ENCODE peak calls at places on chromosome 15, in five cellular contexts. J is left lung, Q is H9, A is A549, U is endodermal cell. K is an unnamed sample.

GRCh38 chr15:65393557-65393956 is 15.8 kb upstream of the IGDCC3 start:
- DNase-seq in J (no peak), A (no peak), Q (no peak), U (no peak), K (no peak)

GRCh38 chr15:65212097-65212496 is 824 bp upstream of the CILP start:
- DNase-seq in U (peak; percentile 87), J (no peak), A (peak; percentile 48), Q (peak; percentile 69), K (no peak)

GRCh38 chr15:63920504-63921178 is 86.9 kb upstream of the HERC1 start:
- DNase-seq in J (no peak), Q (no peak), U (no peak), A (no peak), K (peak; percentile 17)

GRCh38 chr15:84081391-84082168 is 154.0 kb upstream of the GOLGA6L4 start:
- DNase-seq in J (no peak), Q (no peak), U (no peak), A (no peak), K (no peak)

GRCh38 chr15:28167042-28167441 is 67.9 kb upstream of the OCA2 start:
- DNase-seq in U (no peak), J (no peak), A (no peak), Q (no peak), K (no peak)

GRCh38 chr15:22227961-22228762 is 147.8 kb downstream of the OR4M2 start:
- DNase-seq in U (no peak), Q (no peak), J (no peak), A (no peak), K (no peak)

GRCh38 chr15:70917955-70918354 is 25.3 kb downstream of the LRRC49 start:
- DNase-seq in A (no peak), J (no peak), Q (no peak), U (no peak), K (no peak)

GRCh38 chr15:64697911-64698369 is 77.4 kb downstream of the RBPMS2 start:
- DNase-seq in J (no peak), A (no peak), Q (no peak), U (no peak), K (peak; percentile 78)

GRCh38 chr15:56765252-56765651 is 31.9 kb upstream of the ZNF280D start:
- DNase-seq in J (no peak), U (no peak), A (no peak), Q (no peak), K (peak; percentile 2)

GRCh38 chr15:101499863-101500713 is 10.6 kb upstream of the PCSK6 start:
- DNase-seq in U (no peak), J (no peak), Q (no peak), A (no peak), K (no peak)

GRCh38 chr15:63539517-63539916 is 35.1 kb downstream of the USP3 start:
- DNase-seq in U (no peak), A (no peak), J (no peak), Q (no peak), K (no peak)

GRCh38 chr15:87567399-87567798 is 689.1 kb downstream of the NTRK3 start:
- DNase-seq in U (no peak), Q (no peak), A (no peak), J (no peak), K (no peak)

GRCh38 chr15:95875141-95875643 is 455.3 kb upstream of the NR2F2 start:
- DNase-seq in A (no peak), J (no peak), U (no peak), Q (no peak), K (peak; percentile 59)

GRCh38 chr15:82882250-82882928 is 70.1 kb downstream of the HOMER2 start:
- DNase-seq in U (no peak), Q (no peak), J (no peak), A (no peak), K (no peak)

GRCh38 chr15:43484455-43484854 is 8.5 kb downstream of the TP53BP1 start:
- DNase-seq in Q (no peak), J (no peak), A (no peak), U (no peak), K (no peak)

GRCh38 chr15:49151831-49152230 is 3.6 kb downstream of the COPS2 start:
- DNase-seq in J (no peak), U (no peak), Q (no peak), A (no peak), K (no peak)
- H3K4me1 ChIP-seq in J (peaks cover 70% of the 10 kb centered on the region), U (no peaks in the 10 kb centered on the region), Q (no peaks in the 10 kb centered on the region), A (peaks cover 18% of the 10 kb centered on the region), K (peaks cover 15% of the 10 kb centered on the region)

GRCh38 chr15:80996247-80996646 is 4.5 kb upstream of the TLNRD1 start:
- DNase-seq in Q (no peak), A (no peak), J (no peak), U (no peak), K (no peak)
- TF ChIP-seq CTCF in Q (peak; percentile 78), A (peak; percentile 28), J (peak; percentile 51), U (peak; percentile 84), K (peak; percentile 63)

DNA sequence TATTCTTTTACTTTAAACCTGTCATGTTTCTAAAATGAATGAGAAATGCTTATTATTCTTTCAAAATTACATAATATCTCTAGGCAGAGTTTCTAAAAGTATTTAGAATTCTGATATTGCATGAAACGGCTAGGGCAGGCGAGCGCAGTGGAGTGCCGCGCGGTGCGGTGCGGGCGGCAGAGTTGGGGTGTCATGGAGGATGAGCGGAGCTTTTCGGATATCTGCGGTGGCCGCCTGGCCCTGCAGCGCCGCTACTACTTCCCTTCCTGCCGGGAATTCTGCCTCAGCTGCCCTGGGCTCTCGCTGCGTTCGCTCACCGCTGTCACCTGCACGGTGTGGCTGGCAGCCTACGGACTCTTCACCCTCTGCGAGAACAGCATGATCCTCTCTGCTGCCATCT is 12.6 kb downstream of the BNIP2 start:
- DNase-seq in Q (no peak), U (no peak), J (peak; percentile 68), A (no peak), K (no peak)
- H3K27ac ChIP-seq in Q (no peak overlapping the region), U (no peak overlapping the region), J (no peak overlapping the region), A (no peak overlapping the region), K (no peak overlapping the region)

GRCh38 chr15:66783327-66784124 is 81.5 kb downstream of the SMAD6 start:
- DNase-seq in A (no peak), U (no peak), Q (no peak), J (no peak), K (no peak)
- H3K4me1 ChIP-seq in A (peaks cover 37% of the 10 kb centered on the region), U (no peaks in the 10 kb centered on the region), Q (no peaks in the 10 kb centered on the region), J (no peaks in the 10 kb centered on the region), K (peaks cover 3% of the 10 kb centered on the region)

DNA sequence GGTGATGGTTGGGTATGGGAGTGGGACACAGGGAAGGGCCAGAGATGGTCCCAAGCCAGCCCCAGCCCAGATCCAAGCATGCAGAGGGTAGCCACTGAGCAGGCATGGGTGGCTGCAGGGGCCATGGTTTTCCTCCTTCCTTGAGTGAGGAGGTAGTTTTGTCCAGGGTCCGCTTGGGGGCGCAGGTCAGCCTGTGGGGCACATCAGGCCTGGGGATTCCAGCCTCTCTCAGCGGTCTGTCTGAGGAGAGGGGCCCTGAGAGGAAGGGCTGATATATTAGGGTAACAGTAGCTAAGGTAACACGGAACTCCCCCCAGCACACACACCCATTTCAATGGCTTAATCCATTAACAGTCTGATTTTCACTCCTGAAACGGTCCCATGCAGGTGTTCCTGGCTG is 22.7 kb upstream of the LCTL start:
- DNase-seq in A (no peak), Q (peak; percentile 74), J (no peak), U (peak; percentile 87), K (no peak)
- TF ChIP-seq CTCF in A (peak; percentile 18), Q (peak; percentile 76), J (no peak), U (peak; percentile 79), K (peak; percentile 37)

DNA sequence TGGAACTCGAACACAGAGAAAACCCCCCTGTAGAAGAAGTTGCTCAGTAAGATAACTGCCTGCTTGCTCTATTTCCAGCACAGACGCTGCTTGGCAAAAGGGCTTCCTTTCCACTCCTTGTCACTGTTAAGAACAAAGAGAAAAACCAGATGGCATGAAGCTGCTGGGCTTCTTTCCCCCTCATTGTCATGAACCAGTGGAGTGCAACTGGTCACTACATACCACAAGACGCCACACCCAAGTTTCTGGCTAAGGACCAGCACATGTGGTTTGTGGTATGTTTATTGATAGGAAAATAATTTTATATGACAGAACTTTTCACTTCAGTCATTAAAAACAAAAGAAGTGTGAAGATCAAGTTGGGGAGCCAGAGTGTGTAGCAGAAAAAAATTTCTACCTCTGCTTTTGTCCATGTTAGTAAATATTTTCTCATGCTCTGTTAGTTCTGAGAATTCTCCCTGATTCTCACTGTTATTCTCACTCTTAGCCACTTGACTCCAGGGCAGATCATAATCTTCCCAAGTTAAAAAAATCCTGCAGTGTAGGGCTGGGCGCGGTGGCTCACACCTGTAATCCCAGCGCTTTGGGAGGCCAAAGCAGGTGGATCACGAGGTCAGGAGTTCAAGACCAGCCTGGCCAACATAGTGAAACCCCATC is 37.9 kb downstream of the CLK3 start:
- DNase-seq in Q (no peak), J (no peak), U (no peak), A (no peak), K (peak; percentile 36)
- H3K27ac ChIP-seq in Q (no peak overlapping the region), J (no peak overlapping the region), U (no peak overlapping the region), A (no peak overlapping the region), K (no peak overlapping the region)

GRCh38 chr15:78051622-78052405 is 25.7 kb downstream of the TBC1D2B start:
- DNase-seq in U (no peak), J (no peak), A (no peak), Q (no peak), K (no peak)
- H3K4me1 ChIP-seq in U (peaks cover 27% of the 10 kb centered on the region), J (peaks cover 95% of the 10 kb centered on the region), A (peaks cover 26% of the 10 kb centered on the region), Q (no peaks in the 10 kb centered on the region), K (peaks cover 11% of the 10 kb centered on the region)

DNA sequence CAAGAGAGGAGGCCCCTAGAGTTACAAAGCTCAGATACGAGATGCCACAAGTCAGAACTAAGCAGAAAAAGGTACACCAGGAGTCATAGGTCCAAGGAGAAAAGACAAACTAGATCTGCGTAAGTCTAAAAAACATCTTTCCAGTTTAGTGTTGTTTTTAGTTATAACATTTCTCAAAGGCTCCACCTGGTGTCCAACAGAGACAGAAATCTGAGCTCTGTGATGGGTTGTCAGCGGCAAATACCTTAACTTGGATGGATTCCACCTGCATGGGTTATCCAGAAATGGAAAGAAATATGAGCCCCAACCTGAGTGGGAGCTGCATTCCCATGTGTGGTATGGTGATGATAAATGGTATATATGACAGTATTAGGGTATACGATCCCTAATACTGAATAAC is 238.6 kb upstream of the CHRM5 start:
- DNase-seq in J (no peak), A (peak; percentile 25), Q (no peak), U (no peak), K (no peak)
- TF ChIP-seq CTCF in J (no peak), A (peak; percentile 57), Q (no peak), U (peak; percentile 47), K (peak; percentile 64)

GRCh38 chr15:61752001-61752400 is 308.2 kb downstream of the VPS13C start:
- DNase-seq in J (no peak), Q (peak; percentile 49), A (no peak), U (peak; percentile 65), K (no peak)
- H3K27ac ChIP-seq in J (no peak overlapping the region), Q (no peak overlapping the region), A (no peak overlapping the region), U (no peak overlapping the region), K (no peak overlapping the region)

K was measured in foreskin keratinocyte.